ENCODE peak calls at places on chromosome 4, in five cellular contexts. G is A549, S is Peyer's patch, D is adrenal gland, O is stomach. L is an unnamed sample.

GRCh38 chr4:40185830-40186664 is 10.8 kb upstream of the RHOH start:
- DNase-seq in G (no peak), S (no peak), D (no peak), O (no peak), L (no peak)

GRCh38 chr4:105808030-105808429 is 87.2 kb upstream of the NPNT start:
- DNase-seq in G (no peak), S (no peak), D (no peak), O (no peak), L (no peak)

GRCh38 chr4:96652158-96652557 is 812.3 kb downstream of the PDHA2 start:
- DNase-seq in G (no peak), S (no peak), D (no peak), O (no peak), L (no peak)

GRCh38 chr4:145736241-145736831 is 56.4 kb downstream of the C4orf51 start:
- DNase-seq in G (peak; percentile 22), S (no peak), D (peak; percentile 84), O (peak; percentile 83), L (peak; percentile 82)

GRCh38 chr4:88138561-88138960 is 19.9 kb downstream of the ABCG2 start:
- DNase-seq in G (peak; percentile 21), S (no peak), D (no peak), O (no peak), L (no peak)

GRCh38 chr4:38601244-38601915 is 62.6 kb upstream of the KLF3 start:
- DNase-seq in G (peak; percentile 44), S (no peak), D (no peak), O (peak; percentile 49), L (peak; percentile 56)

GRCh38 chr4:10007772-10008171 is 13.5 kb downstream of the SLC2A9 start:
- DNase-seq in G (no peak), S (no peak), D (no peak), O (no peak), L (no peak)

GRCh38 chr4:22235798-22236197 is 280.1 kb downstream of the ADGRA3 start:
- DNase-seq in G (no peak), S (no peak), D (no peak), O (no peak), L (no peak)

GRCh38 chr4:74793757-74794340 is 474 bp downstream of the BTC start:
- DNase-seq in G (peak; percentile 66), S (peak; percentile 89), D (peak; percentile 51), O (peak; percentile 84), L (peak; percentile 93)

GRCh38 chr4:134650461-134650860 is 448.9 kb upstream of the PABPC4L start:
- DNase-seq in G (no peak), S (no peak), D (no peak), O (no peak), L (no peak)

GRCh38 chr4:176034498-176034897 is 31.1 kb upstream of the WDR17 start:
- DNase-seq in G (peak; percentile 27), S (no peak), D (no peak), O (no peak), L (no peak)

GRCh38 chr4:183915976-183916375 is 10.9 kb downstream of the STOX2 start:
- DNase-seq in G (no peak), S (no peak), D (no peak), O (no peak), L (no peak)

GRCh38 chr4:168695288-168695687 is 198.4 kb downstream of the PALLD start:
- DNase-seq in G (no peak), S (no peak), D (no peak), O (no peak), L (no peak)

GRCh38 chr4:25098964-25099843 is 61.0 kb downstream of the SEPSECS start:
- DNase-seq in G (peak; percentile 5), S (peak; percentile 83), D (peak; percentile 92), O (peak; percentile 41), L (peak; percentile 59)

GRCh38 chr4:100574607-100575006 is 56.8 kb upstream of the EMCN start:
- DNase-seq in G (no peak), S (no peak), D (no peak), O (no peak), L (no peak)

GRCh38 chr4:2249526-2249991 is 7.6 kb upstream of the HAUS3 start:
- DNase-seq in G (no peak), S (no peak), D (peak; percentile 13), O (no peak), L (no peak)

GRCh38 chr4:141335166-141335565 is 114.5 kb downstream of the ZNF330 start:
- DNase-seq in G (no peak), S (no peak), D (no peak), O (no peak), L (no peak)

GRCh38 chr4:118775405-118775804 is 60.5 kb downstream of the SEC24D start:
- DNase-seq in G (no peak), S (no peak), D (no peak), O (no peak), L (no peak)

GRCh38 chr4:1253831-1254230 is 4.9 kb upstream of the CTBP1 start:
- DNase-seq in G (no peak), S (no peak), D (no peak), O (no peak), L (no peak)

GRCh38 chr4:13289391-13289790 is 194.7 kb downstream of the RAB28 start:
- DNase-seq in G (no peak), S (no peak), D (peak; percentile 33), O (no peak), L (no peak)

GRCh38 chr4:139593091-139593564 is 37.1 kb upstream of the SETD7 start:
- DNase-seq in G (peak; percentile 76), S (no peak), D (peak; percentile 66), O (no peak), L (no peak)

GRCh38 chr4:56086073-56086521 is 137.4 kb downstream of the CEP135 start:
- DNase-seq in G (no peak), S (no peak), D (no peak), O (no peak), L (no peak)

GRCh38 chr4:41327770-41328169 is 71.0 kb downstream of the UCHL1 start:
- DNase-seq in G (no peak), S (no peak), D (no peak), O (peak; percentile 32), L (no peak)

GRCh38 chr4:142656178-142656577 is 189.9 kb downstream of the INPP4B start:
- DNase-seq in G (peak; percentile 30), S (no peak), D (no peak), O (no peak), L (no peak)

GRCh38 chr4:145069361-145069760 is 28.6 kb downstream of the ANAPC10 start:
- DNase-seq in G (no peak), S (no peak), D (no peak), O (no peak), L (no peak)

GRCh38 chr4:118997601-118998000 is 108.9 kb downstream of the SYNPO2 start:
- DNase-seq in G (no peak), S (no peak), D (no peak), O (no peak), L (no peak)

GRCh38 chr4:175273995-175274753 is 356.0 kb downstream of the ADAM29 start:
- DNase-seq in G (no peak), S (no peak), D (no peak), O (no peak), L (no peak)

GRCh38 chr4:165199722-165200121 is 7.6 kb upstream of the KLHL2 start:
- DNase-seq in G (no peak), S (no peak), D (no peak), O (no peak), L (no peak)

GRCh38 chr4:2261110-2261852 is 628 bp downstream of the MXD4 start:
- DNase-seq in G (peak; percentile 24), S (peak; percentile 77), D (peak; percentile 40), O (peak; percentile 64), L (peak; percentile 67)

GRCh38 chr4:54254915-54255246 is 25.8 kb downstream of the PDGFRA start:
- DNase-seq in G (no peak), S (no peak), D (peak; percentile 54), O (no peak), L (no peak)

GRCh38 chr4:177051473-177052060 is 258.1 kb upstream of the NEIL3 start:
- DNase-seq in G (peak; percentile 37), S (no peak), D (no peak), O (no peak), L (no peak)

GRCh38 chr4:183105092-183105491 is 6.0 kb downstream of the WWC2 start:
- DNase-seq in G (no peak), S (no peak), D (no peak), O (no peak), L (no peak)

GRCh38 chr4:69759189-69759604 is 1.2 kb downstream of the SULT1B1 start:
- DNase-seq in G (peak; percentile 18), S (no peak), D (no peak), O (no peak), L (no peak)
- TF ChIP-seq POLR2A in G (no peak), S (no peak), D (no peak), O (no peak), L (peak; percentile 69)

DNA sequence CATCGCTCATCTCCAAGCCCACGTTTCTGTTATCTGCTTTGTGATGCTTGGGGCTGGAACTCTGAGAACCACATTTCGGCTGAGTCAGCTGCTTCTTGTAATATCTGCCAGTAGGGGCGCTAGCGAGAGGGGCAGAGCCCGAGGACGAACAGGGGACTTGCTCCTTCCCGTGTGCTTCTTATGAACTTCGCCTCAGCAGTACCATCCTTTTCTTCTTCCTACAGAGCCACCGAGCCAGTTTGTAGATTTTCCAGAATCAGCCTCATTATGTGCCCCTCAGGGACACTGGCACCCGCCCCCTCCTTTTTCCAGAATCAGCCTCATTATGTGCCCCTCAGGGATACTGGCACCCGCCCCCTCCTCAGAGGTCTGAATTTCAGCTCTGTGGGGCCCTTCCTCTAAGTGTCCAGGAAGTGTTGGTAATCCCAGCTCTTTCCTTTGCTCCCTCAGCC is 441.7 kb upstream of the RASGEF1B start:
- DNase-seq in G (peak; percentile 54), S (no peak), D (peak; percentile 40), O (peak; percentile 45), L (no peak)
- H3K4me3 ChIP-seq in G (no peak overlapping the region), S (no peak overlapping the region), D (no peak overlapping the region), O (no peak overlapping the region), L (no peak overlapping the region)

DNA sequence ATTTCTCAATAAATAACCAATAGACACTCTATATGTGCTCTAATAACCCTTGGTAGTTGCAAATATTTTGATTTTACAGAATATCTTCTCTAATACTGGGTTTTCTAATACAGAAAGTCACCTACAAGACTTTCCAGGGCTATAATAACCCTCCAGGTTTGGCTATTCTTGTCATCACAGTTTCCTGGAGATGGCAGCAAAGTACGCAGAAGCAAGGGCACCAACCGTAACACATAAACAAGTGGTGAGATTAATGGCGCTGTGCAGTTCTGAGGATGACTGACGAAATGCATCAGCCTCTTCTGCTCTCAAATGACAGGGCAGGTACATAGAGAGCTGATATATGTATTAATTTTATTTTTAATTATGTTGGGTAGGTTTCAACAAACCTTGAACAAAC is 122.4 kb downstream of the C4orf33 start:
- DNase-seq in G (peak; percentile 35), S (no peak), D (no peak), O (no peak), L (peak; percentile 49)
- TF ChIP-seq CTCF in G (peak; percentile 30), S (peak; percentile 60), D (peak; percentile 37), O (no peak), L (peak; percentile 61)

DNA sequence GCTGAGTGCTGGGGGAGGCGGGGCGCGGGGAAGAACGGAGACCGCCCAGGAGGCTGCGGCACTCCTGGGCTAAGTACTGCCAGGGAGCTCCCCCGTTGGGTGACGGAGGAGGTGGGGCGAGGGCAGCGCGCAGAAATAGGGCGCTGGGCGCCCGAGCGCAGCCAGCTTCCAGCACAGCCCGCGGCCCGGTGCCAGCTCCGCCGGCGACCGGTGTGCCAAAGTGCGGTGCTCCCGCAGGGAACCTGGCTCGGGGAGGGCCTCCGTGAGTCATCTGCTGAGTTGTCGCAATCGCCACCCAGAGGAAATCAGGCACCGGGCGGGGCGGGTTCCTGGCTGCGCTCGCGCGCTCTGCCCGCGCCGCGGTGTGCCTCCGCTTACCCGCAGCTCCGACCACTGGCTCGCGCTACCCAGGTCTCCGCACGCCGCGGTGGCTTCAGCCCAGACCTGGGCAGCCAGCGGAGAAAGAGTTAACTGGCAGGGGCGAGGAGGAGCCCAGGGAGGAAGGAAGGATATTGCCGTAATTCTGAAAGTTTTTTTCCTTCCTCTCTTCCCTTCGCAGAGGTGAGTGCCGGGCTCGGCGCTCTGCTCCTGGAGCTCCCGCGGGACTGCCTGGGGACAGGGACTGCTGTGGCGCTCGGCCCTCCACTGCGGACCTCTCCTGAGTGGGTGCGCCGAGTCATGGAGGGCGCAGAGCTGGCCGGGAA is at the start of gene GPAT3:
- DNase-seq in G (peak; percentile 86), S (peak; percentile 96), D (peak; percentile 65), O (peak; percentile 87), L (peak; percentile 92)
- TF ChIP-seq POLR2A in G (no peak), S (peak; percentile 84), D (no peak), O (no peak), L (peak; percentile 86)